ENCODE peak calls at places on chromosome 11, in four cellular contexts. M is heart right ventricle, A is cardiac muscle cell, T is adrenal gland. V is an unnamed sample.

GRCh38 chr11:21811572-21811971 is 381.3 kb upstream of the ANO5 start:
- DNase-seq in M (no peak), T (no peak), A (peak; percentile 51), V (no peak)

GRCh38 chr11:61923166-61924015 is 6.0 kb upstream of the RAB3IL1 start:
- DNase-seq in T (peak; percentile 87), M (peak; percentile 84), A (peak; percentile 64), V (no peak)

GRCh38 chr11:123187670-123188507 is 7.2 kb downstream of the CLMP start:
- DNase-seq in T (no peak), A (no peak), M (no peak), V (no peak)

GRCh38 chr11:103880968-103881367 is 155.5 kb upstream of the DDI1 start:
- DNase-seq in T (no peak), M (no peak), A (no peak), V (no peak)

GRCh38 chr11:102309621-102310541 is 7.4 kb upstream of the BIRC3 start:
- DNase-seq in A (no peak), M (no peak), T (no peak), V (no peak)

GRCh38 chr11:64359712-64360402 is 895 bp downstream of the RPS6KA4 start:
- DNase-seq in T (no peak), A (no peak), M (no peak), V (peak; percentile 30)

GRCh38 chr11:34223021-34223813 is 117.8 kb downstream of the NAT10 start:
- DNase-seq in A (no peak), M (peak; percentile 60), T (peak; percentile 65), V (no peak)

GRCh38 chr11:82980292-82980691 is 78.8 kb downstream of the DDIAS start:
- DNase-seq in M (no peak), A (no peak), T (no peak), V (no peak)

GRCh38 chr11:2796091-2796490 is 89.5 kb downstream of the CDKN1C start:
- DNase-seq in A (no peak), M (no peak), T (peak; percentile 54), V (no peak)

GRCh38 chr11:76918941-76919386 is 58.2 kb downstream of the ACER3 start:
- DNase-seq in A (peak; percentile 55), M (peak; percentile 15), T (peak; percentile 58), V (peak; percentile 17)

GRCh38 chr11:13883589-13883988 is 78.9 kb upstream of the SPON1 start:
- DNase-seq in A (no peak), T (no peak), M (no peak), V (no peak)

DNA sequence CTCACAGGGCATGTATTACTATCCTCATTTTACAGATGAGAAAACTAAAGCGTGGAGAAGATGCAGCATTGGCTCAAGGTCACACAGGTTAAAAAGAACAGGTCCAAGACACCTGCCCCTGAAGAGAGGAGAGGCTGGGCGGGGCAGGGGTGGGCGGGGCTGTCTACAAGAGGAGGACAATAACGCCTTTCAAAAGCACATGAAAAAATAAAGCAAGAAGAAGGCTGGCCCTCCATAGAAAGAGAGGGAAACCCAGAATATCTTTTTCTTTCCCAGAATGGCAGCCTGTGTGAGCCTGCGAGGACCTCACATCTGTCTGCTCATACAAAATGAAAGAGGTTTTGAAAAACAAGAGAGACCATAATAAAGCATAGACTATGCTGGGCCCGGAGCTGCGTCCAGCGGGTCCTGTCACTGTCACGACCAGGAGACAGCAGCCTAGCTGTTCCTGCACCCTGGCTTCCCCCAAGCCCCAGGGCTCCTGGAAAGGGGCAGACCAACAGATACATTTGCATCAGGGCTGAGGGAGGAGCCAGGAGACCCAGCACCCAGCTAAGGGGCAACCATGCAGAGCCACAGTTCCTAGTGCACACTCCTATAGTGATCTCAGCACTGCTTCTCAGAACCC is 61.6 kb downstream of the DSCAML1 start:
- DNase-seq in T (no peak), M (no peak), A (no peak), V (no peak)
- H3K27me3 ChIP-seq in T (no peaks in the 10 kb centered on the region), M (no peaks in the 10 kb centered on the region), A (no peaks in the 10 kb centered on the region), V (no peaks in the 10 kb centered on the region)

GRCh38 chr11:68380786-68381622 is 68.6 kb downstream of the LRP5 start:
- DNase-seq in A (no peak), M (peak; percentile 50), T (peak; percentile 66), V (no peak)
- H3K27ac ChIP-seq in A (peak overlapping the region; percentile 9), M (peak overlapping the region; percentile 58), T (peak overlapping the region; percentile 21), V (no peak overlapping the region)

DNA sequence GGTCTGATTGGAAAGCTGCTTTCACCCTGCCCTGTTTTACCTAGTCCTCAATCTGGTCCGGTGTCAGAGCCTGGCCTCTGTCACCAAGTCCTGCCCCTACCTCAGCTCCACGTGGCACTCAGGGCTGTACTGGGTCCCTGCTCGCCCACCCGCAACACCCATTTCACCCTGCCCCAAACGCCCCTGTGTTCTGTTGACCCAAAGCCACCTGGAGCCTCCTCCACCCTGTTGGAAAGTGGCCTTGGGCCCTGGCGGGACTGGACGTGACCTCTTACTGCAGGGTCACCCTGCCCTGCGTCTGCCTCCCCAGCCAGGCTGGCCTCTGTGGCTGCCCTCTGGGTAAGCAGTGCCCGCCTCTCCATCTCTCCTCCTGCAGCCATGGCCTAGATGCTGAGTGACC is 21.5 kb upstream of the BRSK2 start:
- DNase-seq in M (no peak), A (no peak), T (no peak), V (no peak)
- H3K27me3 ChIP-seq in M (no peaks in the 10 kb centered on the region), A (no peaks in the 10 kb centered on the region), T (no peaks in the 10 kb centered on the region), V (no peaks in the 10 kb centered on the region)

DNA sequence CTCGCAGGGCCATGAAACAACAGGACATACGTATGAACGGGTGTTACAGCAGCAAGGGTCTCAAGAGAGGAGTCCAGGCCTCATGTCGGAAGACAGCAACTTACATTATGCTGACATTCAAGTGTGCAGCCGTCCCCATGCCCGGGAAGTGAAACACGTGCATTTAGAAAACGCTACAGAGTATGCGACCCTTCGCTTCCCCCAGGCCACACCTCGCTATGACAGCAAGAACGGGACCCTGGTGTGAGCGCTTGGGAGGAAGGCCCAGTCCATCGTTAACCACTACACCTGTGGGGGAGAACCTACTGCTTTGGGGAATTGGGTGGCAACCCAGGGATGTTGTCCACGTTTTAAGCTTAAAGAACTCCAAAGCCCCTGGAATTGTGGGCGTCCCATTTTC is 7.2 kb downstream of the C11orf52 start:
- DNase-seq in M (no peak), T (no peak), A (no peak), V (no peak)
- H3K27ac ChIP-seq in M (peak overlapping the region; percentile 86), T (peak overlapping the region; percentile 85), A (peak overlapping the region; percentile 90), V (peak overlapping the region; percentile 71)

DNA sequence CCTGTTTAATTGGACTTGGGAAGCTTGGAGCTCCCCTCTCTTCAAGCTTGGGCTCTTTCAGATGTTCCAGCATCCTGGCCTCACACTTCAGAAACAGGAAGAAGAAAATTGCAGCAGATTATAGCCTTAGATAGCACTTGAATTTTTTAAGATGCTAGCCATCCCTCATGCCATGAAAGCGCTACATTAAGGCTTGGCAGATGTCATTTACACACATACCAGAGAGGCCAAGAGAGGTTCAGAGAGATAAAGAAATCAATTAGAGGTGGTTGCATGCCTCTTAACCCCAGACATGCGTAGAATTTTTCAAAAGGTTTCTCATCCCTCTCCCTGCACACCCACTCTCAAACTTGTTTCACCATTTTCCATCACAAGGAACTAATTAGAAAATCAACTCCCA is 31.9 kb upstream of the DBX1 start:
- DNase-seq in A (no peak), M (no peak), T (no peak), V (no peak)
- H3K27me3 ChIP-seq in A (peaks cover 24% of the 10 kb centered on the region), M (peaks cover 5% of the 10 kb centered on the region), T (peaks cover 4% of the 10 kb centered on the region), V (peaks cover 1% of the 10 kb centered on the region)

V was measured in CD4-positive, CD25-positive, alpha-beta regulatory T cell.